ENCODE peak calls at places on chromosomes 12 and 14, in seven cellular contexts. R is CD4-positive, alpha-beta T cell; Z is esophagus squamous epithelium; G is A549; F is GM12865; Q is H1; M is lung. H is an unnamed sample.

GRCh38 chr14:104343690-104344640 is 205.6 kb downstream of the KIF26A start:
- DNase-seq in R (no peak), Z (no peak), G (no peak), F (no peak), Q (peak), M (no peak), H (no peak)

GRCh38 chr14:55074662-55075061 is 23.2 kb downstream of the MAPK1IP1L start:
- DNase-seq in R (no peak), Z (no peak), G (no peak), F (peak), Q (peak), M (no peak), H (no peak)

GRCh38 chr12:3129301-3130052 is 52.3 kb downstream of the TSPAN9 start:
- DNase-seq in R (no peak), Z (no peak), G (no peak), F (peak), Q (no peak), M (no peak), H (no peak)

GRCh38 chr14:105505101-105505500 is 14.1 kb downstream of the TEDC1 start:
- DNase-seq in R (no peak), Z (no peak), G (no peak), F (no peak), Q (no peak), M (no peak), H (no peak)

GRCh38 chr14:21018286-21018685 is 6.6 kb downstream of the NDRG2 start:
- DNase-seq in R (no peak), Z (no peak), G (no peak), F (no peak), Q (no peak), M (no peak), H (no peak)

GRCh38 chr12:122473543-122474323 is 27.0 kb downstream of the ZCCHC8 start:
- DNase-seq in R (no peak), Z (no peak), G (no peak), F (peak), Q (no peak), M (no peak), H (no peak)

GRCh38 chr12:68446896-68447806 is 115.0 kb upstream of the MDM1 start:
- DNase-seq in R (no peak), Z (no peak), G (no peak), F (no peak), Q (no peak), M (no peak), H (peak)

GRCh38 chr12:72133497-72134055 is 138.6 kb upstream of the TRHDE start:
- DNase-seq in R (no peak), Z (no peak), G (no peak), F (no peak), Q (no peak), M (no peak), H (peak)

GRCh38 chr12:106248177-106248848 is 493 bp upstream of the CKAP4 start:
- DNase-seq in R (peak), Z (no peak), G (peak), F (peak), Q (peak), M (peak), H (peak)

GRCh38 chr12:103627189-103627855 is 40.2 kb downstream of the STAB2 start:
- DNase-seq in R (no peak), Z (no peak), G (no peak), F (no peak), Q (no peak), M (no peak), H (no peak)

GRCh38 chr12:103623716-103624115 is 36.6 kb downstream of the STAB2 start:
- DNase-seq in R (no peak), Z (no peak), G (no peak), F (no peak), Q (no peak), M (no peak), H (no peak)

GRCh38 chr12:103626498-103626897 is 39.4 kb downstream of the STAB2 start:
- DNase-seq in R (no peak), Z (no peak), G (peak), F (peak), Q (no peak), M (no peak), H (peak)
- TF ChIP-seq CTCF in R (no peak), Z (peak), G (peak), F (no peak), Q (peak), M (no peak), H (no peak)

GRCh38 chr14:29166507-29166906 is 399.9 kb downstream of the FOXG1 start:
- DNase-seq in R (no peak), Z (no peak), G (no peak), F (peak), Q (no peak), M (no peak), H (no peak)
- TF ChIP-seq CTCF in R (no peak), Z (no peak), G (no peak), F (no peak), Q (peak), M (no peak), H (no peak)

DNA sequence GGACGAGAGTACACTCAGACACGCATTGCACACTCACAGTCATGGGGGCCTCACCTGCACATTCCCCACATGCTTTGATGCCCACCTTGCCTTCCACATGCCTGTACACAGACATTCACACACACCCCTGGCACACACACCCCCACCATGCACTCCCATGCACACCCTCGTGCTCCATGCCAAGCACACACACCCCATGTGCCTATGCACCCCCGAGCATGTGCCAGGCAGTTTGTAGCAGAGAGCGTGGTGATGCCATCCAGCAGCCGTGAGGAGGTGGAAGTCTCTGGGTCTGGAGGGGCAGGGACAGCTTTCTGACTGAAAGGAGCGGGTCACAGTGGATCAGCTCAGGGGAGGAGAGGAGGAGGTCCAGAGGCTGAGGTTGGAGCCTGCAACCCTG is 10.7 kb upstream of the NXPH4 start:
- DNase-seq in R (no peak), Z (no peak), G (no peak), F (no peak), Q (no peak), M (no peak), H (no peak)
- TF ChIP-seq CTCF in R (no peak), Z (no peak), G (no peak), F (no peak), Q (no peak), M (no peak), H (no peak)

DNA sequence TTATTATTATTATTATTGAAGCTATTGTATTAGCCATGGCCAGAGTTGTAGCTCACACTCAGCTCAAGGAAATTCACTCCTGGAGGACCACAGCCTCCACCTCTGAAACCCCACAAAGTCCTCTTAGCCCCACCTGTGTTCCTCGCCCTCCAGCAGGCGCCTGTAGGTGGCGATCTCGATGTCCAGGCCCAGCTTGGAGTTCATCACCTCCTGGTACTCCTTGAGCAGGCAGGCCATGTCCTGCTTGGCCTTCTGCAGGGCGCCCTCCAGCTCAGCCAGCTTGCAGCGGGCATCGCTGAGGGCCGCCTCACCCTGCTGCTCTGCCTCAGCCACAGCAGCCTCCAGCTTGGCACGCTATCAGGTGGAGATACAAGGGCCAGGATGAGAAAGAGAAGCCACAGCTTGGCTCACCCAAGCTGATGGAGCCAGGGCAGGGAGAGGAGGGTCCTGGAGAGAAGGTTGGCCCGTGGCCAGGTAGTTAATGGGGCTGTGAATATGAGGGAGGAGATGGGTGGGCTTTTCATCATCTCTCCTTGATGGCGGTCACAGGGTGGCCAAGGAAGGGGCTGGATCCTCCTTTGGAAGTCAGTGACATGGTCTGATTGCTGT is 5.1 kb downstream of the KRT85 start:
- DNase-seq in R (no peak), Z (no peak), G (peak), F (peak), Q (peak), M (no peak), H (no peak)
- TF ChIP-seq CTCF in R (no peak), Z (peak), G (peak), F (peak), Q (peak), M (no peak), H (peak)

DNA sequence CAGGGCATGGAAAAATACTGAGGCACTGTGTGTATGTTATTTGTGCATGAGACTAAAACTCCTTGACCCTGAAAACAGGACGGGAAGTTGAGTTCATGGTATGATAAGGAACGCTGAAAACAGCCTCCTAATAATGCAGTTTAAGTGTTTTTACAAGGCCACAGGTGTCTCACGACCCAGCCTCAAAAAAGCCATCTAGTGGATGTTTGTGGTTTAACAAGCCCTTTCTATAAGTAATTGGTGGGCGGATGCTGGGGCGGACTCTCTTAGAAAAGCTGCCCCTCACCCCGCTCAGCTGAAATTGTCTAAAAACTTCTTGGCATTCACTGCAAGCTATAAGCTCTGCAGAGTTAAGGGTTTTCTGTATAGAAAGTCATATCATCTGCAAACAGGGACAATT is 184.5 kb downstream of the NUBPL start:
- DNase-seq in R (no peak), Z (no peak), G (no peak), F (no peak), Q (no peak), M (no peak), H (peak)
- TF ChIP-seq CTCF in R (no peak), Z (no peak), G (no peak), F (no peak), Q (peak), M (no peak), H (peak)

DNA sequence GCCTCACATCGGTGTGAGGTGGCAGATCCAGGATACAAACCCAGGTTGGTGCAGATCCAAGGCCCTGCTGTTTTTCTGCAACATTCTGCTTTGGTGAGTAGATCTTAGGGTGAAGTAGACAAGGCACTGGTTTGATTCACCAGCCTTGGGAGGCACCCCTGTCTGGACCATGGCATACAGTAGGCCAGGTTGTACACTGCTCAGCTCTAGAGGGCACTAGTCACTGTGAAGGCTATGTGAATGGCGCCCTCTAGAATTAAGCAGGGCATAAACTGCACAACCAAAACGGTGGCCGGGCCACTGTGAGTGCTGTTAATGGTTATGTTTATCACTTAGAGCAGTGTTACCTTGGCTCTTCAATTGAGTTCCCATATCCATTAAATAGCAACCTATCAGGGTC is 280.6 kb upstream of the PWP1 start:
- DNase-seq in R (peak), Z (no peak), G (peak), F (peak), Q (no peak), M (no peak), H (peak)
- TF ChIP-seq CTCF in R (no peak), Z (peak), G (peak), F (peak), Q (peak), M (no peak), H (peak)

GRCh38 chr14:67151082-67151666 is 38.1 kb upstream of the GARIN2 start:
- DNase-seq in R (no peak), Z (no peak), G (no peak), F (no peak), Q (no peak), M (no peak), H (no peak)
- TF ChIP-seq CTCF in R (no peak), Z (no peak), G (no peak), F (no peak), Q (peak), M (no peak), H (peak)

GRCh38 chr14:64937821-64938193 is 4.7 kb downstream of the GPX2 start:
- DNase-seq in R (no peak), Z (no peak), G (peak), F (no peak), Q (no peak), M (no peak), H (no peak)
- TF ChIP-seq CTCF in R (no peak), Z (peak), G (peak), F (no peak), Q (no peak), M (no peak), H (peak)